ENCODE peak calls at places on chromosomes 5 and 9, in eight cellular contexts. G is Peyer's patch, W is heart right ventricle, D is GM23338, N is colonic mucosa, M is psoas muscle, A is A673, I is tibial artery. K is an unnamed sample.

GRCh38 chr5:56290378-56291057 is 57.4 kb upstream of the ANKRD55 start:
- DNase-seq in D (no peak), I (no peak), N (no peak), W (no peak), A (no peak), G (no peak), M (no peak), K (no peak)

GRCh38 chr9:120919639-120920494 is 6.7 kb downstream of the TRAF1 start:
- DNase-seq in G (no peak), M (no peak), I (peak; percentile 79), W (no peak), D (no peak), A (no peak), N (no peak), K (no peak)

GRCh38 chr5:60851681-60852080 is 7.6 kb upstream of the ELOVL7 start:
- DNase-seq in A (no peak), I (no peak), G (no peak), D (no peak), W (no peak), M (no peak), N (no peak), K (no peak)

GRCh38 chr5:31133488-31133887 is 60.0 kb upstream of the CDH6 start:
- DNase-seq in M (no peak), D (no peak), I (no peak), G (no peak), N (no peak), A (peak; percentile 94), W (no peak), K (no peak)

GRCh38 chr9:124040186-124040920 is 28.8 kb downstream of the LHX2 start:
- DNase-seq in I (no peak), W (no peak), M (no peak), D (peak; percentile 45), G (no peak), A (no peak), N (no peak), K (no peak)

GRCh38 chr5:139105621-139106071 is 92.5 kb downstream of the SIL1 start:
- DNase-seq in D (peak; percentile 34), M (no peak), N (no peak), G (no peak), I (no peak), W (no peak), A (no peak), K (no peak)

GRCh38 chr9:133981958-133982681 is 10.0 kb downstream of the VAV2 start:
- DNase-seq in G (peak; percentile 37), W (no peak), N (no peak), M (peak; percentile 55), D (peak; percentile 30), A (no peak), I (no peak), K (peak; percentile 72)

GRCh38 chr9:129208191-129209091 is 30.4 kb upstream of the IER5L start:
- DNase-seq in N (no peak), W (no peak), G (no peak), I (no peak), D (peak; percentile 96), A (peak; percentile 48), M (peak; percentile 44), K (no peak)

GRCh38 chr9:27248702-27249101 is 48.2 kb downstream of the EQTN start:
- DNase-seq in D (no peak), M (no peak), I (no peak), W (no peak), G (no peak), A (no peak), N (no peak), K (no peak)

GRCh38 chr9:18710089-18710488 is 236.1 kb downstream of the ADAMTSL1 start:
- DNase-seq in M (no peak), A (no peak), W (no peak), I (no peak), D (no peak), G (no peak), N (no peak), K (no peak)

GRCh38 chr5:91179018-91179417 is 204.1 kb downstream of the ARRDC3 start:
- DNase-seq in D (no peak), M (no peak), W (no peak), G (no peak), I (no peak), N (no peak), A (no peak), K (no peak)
- H3K4me3 ChIP-seq in D (no peak overlapping the region), M (no peak overlapping the region), W (no peak overlapping the region), G (no peak overlapping the region), I (no peak overlapping the region), N (no peak overlapping the region), A (no peak overlapping the region), K (no peak overlapping the region)

GRCh38 chr9:136010615-136011341 is 49.6 kb upstream of the UBAC1 start:
- DNase-seq in M (peak; percentile 50), I (no peak), A (no peak), W (no peak), G (no peak), N (no peak), D (no peak), K (no peak)

GRCh38 chr9:136008693-136008997 is 47.5 kb upstream of the UBAC1 start:
- DNase-seq in N (no peak), W (no peak), G (no peak), M (no peak), D (no peak), I (no peak), A (no peak), K (no peak)

GRCh38 chr9:136007906-136008692 is 46.9 kb upstream of the UBAC1 start:
- DNase-seq in G (no peak), I (no peak), N (no peak), W (no peak), M (no peak), A (no peak), D (no peak), K (no peak)

GRCh38 chr9:136010176-136010575 is 49.0 kb upstream of the UBAC1 start:
- DNase-seq in M (peak; percentile 44), I (no peak), D (no peak), W (no peak), A (no peak), G (no peak), N (no peak), K (peak; percentile 42)

GRCh38 chr9:136009516-136009915 is 48.3 kb upstream of the UBAC1 start:
- DNase-seq in D (no peak), M (peak; percentile 46), N (no peak), W (no peak), I (no peak), A (no peak), G (no peak), K (peak; percentile 37)
- H3K27ac ChIP-seq in D (no peak overlapping the region), M (no peak overlapping the region), N (no peak overlapping the region), W (peak overlapping the region; percentile 79), I (no peak overlapping the region), A (no peak overlapping the region), G (no peak overlapping the region), K (no peak overlapping the region)

GRCh38 chr5:141135030-141135717 is at the start of gene PCDHB5:
- DNase-seq in M (no peak), W (peak; percentile 31), N (no peak), G (no peak), D (peak; percentile 94), A (peak; percentile 90), I (no peak), K (no peak)
- H3K4me3 ChIP-seq in M (peak within 1 kb of the TSS; percentile 63), W (peak within 1 kb of the TSS; percentile 54), N (no peak within 1 kb of the TSS), G (no peak within 1 kb of the TSS), D (peak within 1 kb of the TSS; percentile 69), A (peak within 1 kb of the TSS; percentile 60), I (peak within 1 kb of the TSS; percentile 34), K (peak within 1 kb of the TSS; percentile 8)

DNA sequence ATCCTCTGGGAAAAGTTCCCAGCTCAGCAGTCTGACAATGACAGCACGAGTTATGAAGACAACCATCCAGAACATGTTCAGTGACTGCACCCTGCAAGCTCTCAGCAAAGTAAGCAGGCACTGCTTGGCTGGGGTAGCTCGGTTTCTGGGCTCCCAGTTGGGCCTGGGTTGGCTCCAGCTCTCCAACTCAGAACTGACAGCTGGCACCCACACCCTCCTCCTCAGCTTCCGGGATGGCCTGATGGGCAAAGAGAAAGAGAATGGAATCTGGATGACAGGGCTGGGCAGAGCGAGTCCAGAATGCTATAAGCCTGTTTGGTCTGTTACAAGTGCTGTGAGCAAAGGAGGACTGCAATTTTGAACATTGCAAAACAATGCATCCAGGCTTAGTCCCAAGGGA is 185.0 kb downstream of the CSNK1G3 start:
- DNase-seq in I (no peak), M (peak; percentile 85), G (peak; percentile 47), W (peak; percentile 73), D (no peak), N (no peak), A (peak; percentile 27), K (no peak)
- H3K27ac ChIP-seq in I (peak overlapping the region; percentile 7), M (peak overlapping the region; percentile 62), G (peak overlapping the region; percentile 28), W (peak overlapping the region; percentile 76), D (no peak overlapping the region), N (peak overlapping the region; percentile 12), A (no peak overlapping the region), K (peak overlapping the region; percentile 21)

K was measured in aorta.